ENCODE peak calls at places on chromosomes 2 and 18, in seven cellular contexts. M is stomach, D is left ventricle myocardium inferior, S is fibroblast of the aortic adventitia, A is HL-60, O is Panc1, B is choroid plexus epithelial cell. V is an unnamed sample.

GRCh38 chr2:238505119-238505891 is 78.6 kb downstream of the ASB1 start:
- DNase-seq in M (no peak), D (no peak), S (no peak), A (no peak), B (no peak), O (no peak), V (no peak)

GRCh38 chr18:78271790-78272189 is 707.8 kb upstream of the SALL3 start:
- DNase-seq in A (no peak), O (no peak), D (no peak), B (no peak), M (no peak), S (no peak), V (no peak)

GRCh38 chr2:198309673-198310280 is 505.4 kb downstream of the PLCL1 start:
- DNase-seq in A (peak; percentile 45), S (peak; percentile 68), O (no peak), B (peak; percentile 66), M (peak; percentile 40), D (no peak), V (peak; percentile 74)

GRCh38 chr18:27713727-27714080 is 463.2 kb downstream of the CDH2 start:
- DNase-seq in M (no peak), D (no peak), S (peak; percentile 95), A (no peak), O (no peak), B (peak; percentile 97), V (no peak)

GRCh38 chr2:20615466-20616241 is 35.2 kb downstream of the HS1BP3 start:
- DNase-seq in M (peak; percentile 25), D (peak; percentile 68), S (no peak), O (no peak), A (no peak), B (no peak), V (no peak)

GRCh38 chr2:195252018-195252417 is 405.0 kb upstream of the SLC39A10 start:
- DNase-seq in A (no peak), O (no peak), S (no peak), D (no peak), B (no peak), M (no peak), V (peak; percentile 73)

GRCh38 chr2:30797381-30798015 is 9.7 kb downstream of the CAPN13 start:
- DNase-seq in B (no peak), S (no peak), D (no peak), A (no peak), M (no peak), O (no peak), V (no peak)

GRCh38 chr2:217614498-217614897 is 388.3 kb downstream of the TNS1 start:
- DNase-seq in A (peak; percentile 14), B (no peak), O (no peak), D (no peak), M (no peak), S (no peak), V (no peak)

GRCh38 chr2:233928594-233929351 is 11.6 kb downstream of the TRPM8 start:
- DNase-seq in B (peak; percentile 57), O (no peak), D (no peak), A (peak; percentile 16), S (peak; percentile 39), M (peak; percentile 33), V (peak; percentile 76)

GRCh38 chr2:227415538-227416424 is 28.0 kb upstream of the SCYGR1 start:
- DNase-seq in O (no peak), B (peak; percentile 85), A (peak; percentile 81), M (no peak), D (peak; percentile 53), S (peak; percentile 85), V (no peak)

GRCh38 chr2:86249176-86249842 is 50.1 kb downstream of the MRPL35 start:
- DNase-seq in O (no peak), S (peak; percentile 84), D (no peak), B (peak; percentile 78), A (no peak), M (no peak), V (peak; percentile 38)

GRCh38 chr2:55894720-55895119 is 28.9 kb downstream of the EFEMP1 start:
- DNase-seq in S (no peak), O (no peak), M (no peak), B (no peak), D (no peak), A (no peak), V (no peak)

GRCh38 chr2:38932586-38932985 is 42.9 kb downstream of the ARHGEF33 start:
- DNase-seq in M (no peak), A (no peak), S (peak; percentile 44), B (no peak), O (no peak), D (no peak), V (no peak)

GRCh38 chr2:3079959-3080948 is 297.4 kb downstream of the EIPR1 start:
- DNase-seq in B (no peak), O (no peak), S (no peak), A (no peak), D (no peak), M (no peak), V (no peak)

GRCh38 chr2:136319227-136319626 is 201.3 kb upstream of the CXCR4 start:
- DNase-seq in B (no peak), S (no peak), D (no peak), O (no peak), A (peak; percentile 83), M (no peak), V (no peak)

GRCh38 chr2:191190861-191191552 is 40.2 kb upstream of the STAT4 start:
- DNase-seq in A (peak; percentile 61), B (no peak), D (no peak), O (no peak), S (no peak), M (no peak), V (no peak)

GRCh38 chr2:148926291-148926961 is 51.4 kb downstream of the KIF5C start:
- DNase-seq in D (no peak), A (peak; percentile 60), O (peak; percentile 17), B (peak; percentile 51), M (peak; percentile 59), S (peak; percentile 19), V (peak; percentile 88)

GRCh38 chr2:84849271-84849952 is 31.5 kb downstream of the TRABD2A start:
- DNase-seq in D (no peak), A (no peak), B (no peak), S (peak; percentile 15), M (no peak), O (no peak), V (no peak)

GRCh38 chr2:84846732-84847131 is 34.2 kb downstream of the TRABD2A start:
- DNase-seq in O (no peak), M (no peak), B (no peak), S (peak; percentile 5), A (no peak), D (no peak), V (no peak)

GRCh38 chr2:84846041-84846663 is 34.7 kb downstream of the TRABD2A start:
- DNase-seq in A (no peak), M (no peak), B (peak; percentile 72), S (peak; percentile 48), O (no peak), D (no peak), V (no peak)

GRCh38 chr2:84850471-84850870 is 30.4 kb downstream of the TRABD2A start:
- DNase-seq in B (no peak), S (no peak), M (no peak), O (no peak), D (no peak), A (no peak), V (no peak)

GRCh38 chr2:84847326-84848050 is 33.4 kb downstream of the TRABD2A start:
- DNase-seq in B (peak; percentile 47), M (no peak), A (no peak), D (no peak), O (no peak), S (peak; percentile 4), V (no peak)
- H3K4me3 ChIP-seq in B (no peak overlapping the region), M (no peak overlapping the region), A (no peak overlapping the region), D (no peak overlapping the region), O (no peak overlapping the region), S (no peak overlapping the region), V (no peak overlapping the region)

GRCh38 chr2:9814129-9814868 is 29.0 kb upstream of the TAF1B start:
- DNase-seq in O (no peak), B (no peak), D (no peak), A (no peak), S (no peak), M (peak; percentile 17), V (no peak)
- H3K4me3 ChIP-seq in O (no peak overlapping the region), B (peak overlapping the region; percentile 39), D (peak overlapping the region; percentile 45), A (no peak overlapping the region), S (peak overlapping the region; percentile 31), M (peak overlapping the region; percentile 12), V (no peak overlapping the region)

GRCh38 chr18:55324166-55324565 is 263.8 kb downstream of the TCF4 start:
- DNase-seq in B (no peak), D (no peak), A (no peak), S (no peak), O (no peak), M (no peak), V (no peak)
- H3K4me3 ChIP-seq in B (no peak overlapping the region), D (no peak overlapping the region), A (no peak overlapping the region), S (no peak overlapping the region), O (no peak overlapping the region), M (no peak overlapping the region), V (no peak overlapping the region)

DNA sequence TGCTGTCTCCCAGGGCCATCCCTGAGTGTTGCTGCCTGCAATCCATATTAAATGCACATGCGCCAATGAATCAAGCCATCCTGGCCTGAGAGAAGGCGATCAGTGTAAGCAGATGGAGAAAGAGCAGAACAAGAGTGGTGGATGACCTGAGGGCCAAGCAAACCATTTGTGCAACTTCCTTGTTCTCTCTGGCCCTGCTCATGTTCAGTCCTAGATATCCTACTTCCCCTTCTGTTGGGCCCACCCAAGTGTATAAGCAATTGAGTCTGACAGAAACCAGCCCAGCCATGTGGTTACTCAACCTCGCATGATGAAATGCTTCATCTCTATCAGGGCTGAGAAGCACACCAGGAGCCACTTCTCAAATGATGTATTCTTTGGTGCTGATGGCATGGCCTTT is 383.1 kb upstream of the ID2 start:
- DNase-seq in O (no peak), A (peak; percentile 99), D (no peak), S (peak; percentile 59), B (no peak), M (no peak), V (no peak)
- H3K4me3 ChIP-seq in O (no peak overlapping the region), A (no peak overlapping the region), D (no peak overlapping the region), S (no peak overlapping the region), B (no peak overlapping the region), M (no peak overlapping the region), V (no peak overlapping the region)

GRCh38 chr2:208210688-208211451 is 21.0 kb upstream of the C2orf80 start:
- DNase-seq in A (no peak), O (no peak), M (no peak), S (no peak), B (no peak), D (no peak), V (no peak)
- H3K4me3 ChIP-seq in A (no peak overlapping the region), O (no peak overlapping the region), M (no peak overlapping the region), S (no peak overlapping the region), B (no peak overlapping the region), D (no peak overlapping the region), V (no peak overlapping the region)

DNA sequence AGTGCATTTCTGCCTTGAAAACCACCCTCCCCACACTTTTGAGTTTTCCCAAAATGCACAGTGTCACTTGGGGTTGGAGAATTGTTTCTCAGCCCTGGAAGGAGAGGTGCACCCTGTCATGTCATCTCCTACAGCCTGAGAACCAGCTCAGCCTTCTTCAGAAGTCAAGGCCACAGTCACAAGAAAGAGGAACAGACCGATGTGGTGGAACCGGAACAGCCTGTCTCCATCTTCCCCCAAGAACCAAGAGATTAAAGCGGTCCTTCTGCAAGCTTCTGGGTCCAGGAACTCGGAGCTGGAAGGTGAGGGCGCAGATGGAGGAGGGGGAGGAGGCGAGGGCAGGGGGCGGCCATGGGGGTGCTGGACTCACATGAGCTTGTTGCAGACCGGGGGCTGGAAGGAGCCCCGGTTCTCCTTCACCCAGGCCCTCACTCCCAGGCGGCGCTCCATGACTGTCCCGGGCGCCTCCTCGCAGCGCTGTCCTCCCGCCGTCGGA is 248 bp downstream of the HAAO start:
- DNase-seq in O (no peak), B (no peak), S (no peak), A (peak; percentile 72), M (no peak), D (no peak), V (no peak)
- H3K4me3 ChIP-seq in O (peak overlapping the region; percentile 41), B (peak overlapping the region; percentile 46), S (peak overlapping the region; percentile 28), A (peak overlapping the region; percentile 52), M (peak overlapping the region; percentile 57), D (peak overlapping the region; percentile 74), V (peak overlapping the region; percentile 89)

V was measured in GM23338.